ENCODE peak calls at places on chromosomes 11 and 22, in six cellular contexts. P is RWPE2; S is CD8-positive, alpha-beta T cell; O is DND-41; J is epithelial cell of esophagus; L is GM23338. W is an unnamed sample.

GRCh38 chr11:103537904-103538502 is 428.8 kb downstream of the DYNC2H1 start:
- DNase-seq in J (peak), S (no peak), O (no peak), P (no peak), L (peak), W (peak)

GRCh38 chr22:26409705-26410376 is 19.2 kb upstream of the ASPHD2 start:
- DNase-seq in P (no peak), S (no peak), J (no peak), O (no peak), L (no peak), W (no peak)

GRCh38 chr11:971092-971690 is 45.5 kb downstream of the AP2A2 start:
- DNase-seq in O (no peak), P (no peak), J (no peak), L (no peak), S (no peak), W (no peak)

GRCh38 chr11:15038963-15039362 is 34.4 kb upstream of the CALCB start:
- DNase-seq in S (no peak), P (no peak), J (peak), L (peak), O (no peak), W (no peak)

GRCh38 chr11:46846510-46846830 is 390 bp upstream of the CKAP5 start:
- DNase-seq in P (no peak), O (no peak), J (no peak), L (no peak), S (no peak), W (no peak)

GRCh38 chr11:118232659-118233058 is 7.8 kb upstream of the JAML start:
- DNase-seq in S (no peak), P (no peak), L (no peak), J (peak), O (no peak), W (no peak)

GRCh38 chr11:78295991-78296930 is 107.5 kb downstream of the USP35 start:
- DNase-seq in S (no peak), P (no peak), O (peak), J (no peak), L (no peak), W (no peak)

GRCh38 chr11:68974421-68975194 is 6.2 kb downstream of the MRGPRD start:
- DNase-seq in P (no peak), S (no peak), L (peak), J (peak), O (peak), W (no peak)

GRCh38 chr11:75445315-75445953 is 12.4 kb upstream of the KLHL35 start:
- DNase-seq in J (peak), P (no peak), S (peak), L (peak), O (peak), W (peak)

GRCh38 chr22:17057959-17058814 is 26.6 kb upstream of the IL17RA start:
- DNase-seq in P (no peak), L (peak), S (no peak), J (peak), O (peak), W (peak)

GRCh38 chr11:432501-433100 is 9.2 kb downstream of the ANO9 start:
- DNase-seq in L (no peak), J (no peak), P (no peak), S (no peak), O (no peak), W (no peak)

GRCh38 chr22:44802956-44803355 is 50.6 kb downstream of the ARHGAP8 start:
- DNase-seq in O (no peak), P (no peak), L (no peak), S (no peak), J (no peak), W (no peak)

GRCh38 chr22:27801616-27802388 is at the start of gene MN1:
- DNase-seq in O (no peak), L (peak), P (no peak), J (peak), S (no peak), W (peak)

GRCh38 chr11:12269446-12270214 is 107.7 kb upstream of the PARVA start:
- DNase-seq in L (no peak), P (no peak), S (no peak), O (no peak), J (no peak), W (no peak)

GRCh38 chr11:109728056-109728455 is 306.1 kb downstream of the C11orf87 start:
- DNase-seq in O (no peak), J (peak), P (no peak), S (no peak), L (no peak), W (no peak)

GRCh38 chr11:79482800-79483199 is 42.0 kb upstream of the TENM4 start:
- DNase-seq in L (no peak), S (no peak), J (no peak), O (no peak), P (no peak), W (no peak)

GRCh38 chr11:330694-331314 is 10.1 kb upstream of the IFITM3 start:
- DNase-seq in S (no peak), J (no peak), L (no peak), P (no peak), O (peak), W (no peak)

GRCh38 chr11:120295110-120295509 is 30.0 kb upstream of the TLCD5 start:
- DNase-seq in S (no peak), J (peak), P (no peak), L (no peak), O (no peak), W (no peak)

GRCh38 chr11:6458352-6458751 is 15.4 kb downstream of the TRIM3 start:
- DNase-seq in O (no peak), P (no peak), L (no peak), S (no peak), J (no peak), W (no peak)

GRCh38 chr11:15976433-15977045 is 379.8 kb downstream of the SOX6 start:
- DNase-seq in P (no peak), S (no peak), J (peak), L (no peak), O (no peak), W (no peak)

GRCh38 chr11:121523581-121524232 is 70.9 kb upstream of the SORL1-AS1 start:
- DNase-seq in O (no peak), J (no peak), P (no peak), S (no peak), L (no peak), W (no peak)

GRCh38 chr11:94857337-94857736 is 89.2 kb downstream of the AMOTL1 start:
- DNase-seq in P (no peak), O (no peak), S (no peak), L (no peak), J (no peak), W (no peak)

GRCh38 chr22:21098099-21098671 is 52.4 kb downstream of the LRRC74B start:
- DNase-seq in S (no peak), O (no peak), J (no peak), P (no peak), L (peak), W (no peak)

GRCh38 chr11:119844808-119845207 is 115.8 kb upstream of the NECTIN1 start:
- DNase-seq in L (no peak), P (no peak), J (no peak), S (no peak), O (no peak), W (no peak)

GRCh38 chr22:40524392-40525249 is 111.9 kb downstream of the MRTFA start:
- DNase-seq in O (no peak), L (peak), J (peak), S (no peak), P (no peak), W (no peak)

GRCh38 chr11:11157201-11157600 is 195.8 kb downstream of the CSNK2A3 start:
- DNase-seq in O (peak), S (peak), L (peak), J (peak), P (no peak), W (peak)

GRCh38 chr22:38467438-38467903 is 425 bp upstream of the KDELR3 start:
- DNase-seq in L (peak), P (no peak), S (no peak), O (no peak), J (no peak), W (no peak)
- H3K4me3 ChIP-seq in L (peak), P (peak), S (peak), O (no peak), J (peak), W (peak)

GRCh38 chr11:83192846-83193245 is 666 bp upstream of the ANKRD42 start:
- DNase-seq in P (no peak), S (no peak), O (no peak), J (peak), L (no peak), W (no peak)

GRCh38 chr11:83193315-83194283 is at the start of gene ANKRD42:
- DNase-seq in J (peak), P (peak), S (peak), L (peak), O (peak), W (peak)

GRCh38 chr11:83195176-83195531 is 1.6 kb downstream of the ANKRD42 start:
- DNase-seq in P (no peak), O (no peak), S (no peak), L (no peak), J (no peak), W (no peak)

GRCh38 chr11:83195649-83196048 is 2.1 kb downstream of the ANKRD42 start:
- DNase-seq in O (no peak), P (no peak), J (no peak), L (no peak), S (no peak), W (no peak)

GRCh38 chr11:83194284-83195175 is 1.0 kb downstream of the ANKRD42 start:
- DNase-seq in L (peak), J (peak), S (peak), P (peak), O (peak), W (peak)
- TF ChIP-seq CTCF in L (no peak), J (no peak), S (no peak), P (no peak), O (no peak), W (no peak)

DNA sequence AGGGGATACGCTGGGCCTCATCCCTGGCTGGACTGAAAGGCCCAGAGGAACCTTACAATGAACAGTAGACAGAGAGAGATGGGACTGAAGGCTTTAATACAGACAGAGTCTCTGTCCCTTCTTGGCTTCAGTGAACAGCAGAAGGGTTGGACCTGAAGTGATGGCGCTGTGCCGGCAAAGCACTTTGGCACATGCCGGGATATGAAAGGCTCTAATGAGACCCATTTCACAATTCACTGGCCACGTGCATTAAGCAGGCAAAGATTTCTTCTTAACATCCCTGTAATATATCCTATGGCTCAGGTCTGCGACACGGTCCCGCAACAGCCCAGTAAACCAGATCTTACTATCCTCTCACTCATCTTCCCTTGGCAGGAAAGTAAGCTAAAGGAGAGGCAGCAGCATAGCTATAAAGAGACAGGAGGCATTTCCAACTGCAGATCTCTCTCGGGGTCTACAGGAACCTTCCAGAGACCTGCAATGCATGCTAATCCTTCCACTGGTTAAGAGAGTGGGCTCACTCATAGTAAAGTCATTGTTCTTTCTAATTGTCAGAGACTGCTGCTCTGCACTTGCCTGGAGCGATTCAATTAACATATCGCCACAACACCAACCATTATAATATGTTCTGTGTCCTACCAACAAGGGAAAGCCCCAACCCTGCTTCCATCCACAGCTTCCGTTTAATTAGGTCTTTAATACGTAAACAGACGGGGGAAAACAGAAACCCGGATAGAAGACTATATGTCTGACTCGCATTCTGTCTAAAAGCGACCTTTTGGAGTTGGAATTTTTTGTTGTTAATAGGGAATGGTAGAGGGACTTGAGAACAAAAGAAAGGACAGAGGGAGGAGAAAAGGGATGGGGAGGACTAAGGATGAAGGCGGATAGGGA is 1179.0 kb downstream of the LRRC4C start:
- DNase-seq in S (no peak), J (no peak), P (no peak), O (no peak), L (peak), W (peak)
- H3K4me3 ChIP-seq in S (no peak), J (no peak), P (no peak), O (no peak), L (no peak), W (no peak)

GRCh38 chr22:32836286-32836859 is 34.9 kb downstream of the TIMP3 start:
- DNase-seq in L (peak), S (no peak), J (peak), P (no peak), O (peak), W (no peak)
- TF ChIP-seq CTCF in L (peak), S (peak), J (peak), P (peak), O (peak), W (peak)

DNA sequence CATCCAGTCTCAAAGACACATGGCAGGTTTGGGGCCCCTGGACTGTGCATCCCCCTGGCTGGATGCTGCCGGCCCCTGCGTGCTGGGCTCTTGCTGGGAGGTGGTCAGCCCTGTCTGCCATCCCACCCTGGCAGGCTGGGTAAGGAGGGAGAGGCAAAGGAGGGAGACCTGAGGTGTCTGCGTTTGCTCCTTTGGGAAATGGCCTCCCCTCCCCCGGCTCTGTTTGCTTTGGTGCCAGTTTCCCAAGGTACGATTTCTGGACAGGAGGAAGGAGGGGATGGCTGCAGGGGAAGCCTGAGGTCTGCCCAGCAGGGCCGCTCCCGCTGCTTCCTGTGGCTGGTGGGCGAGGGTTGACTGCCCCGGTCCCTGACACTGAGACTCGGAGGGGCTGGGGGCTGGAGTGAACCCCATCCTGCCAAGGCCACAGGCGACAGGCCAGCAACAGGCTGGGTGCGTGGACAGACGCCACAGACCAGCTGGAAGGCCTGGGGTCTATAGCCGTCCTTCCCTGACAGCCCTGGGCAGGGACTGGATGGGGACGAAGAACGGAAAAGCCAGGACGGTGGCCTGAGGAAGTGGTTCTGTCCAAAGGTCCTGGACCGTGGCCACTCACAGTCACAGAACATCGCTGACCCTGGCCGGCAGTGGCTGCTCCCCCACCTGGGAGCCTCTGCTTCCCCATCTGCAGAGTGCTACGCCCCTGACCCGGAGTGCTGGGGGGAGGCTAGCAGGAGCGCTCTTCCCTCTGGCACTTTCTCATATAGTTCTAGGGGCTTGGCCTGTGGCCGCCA is 38.0 kb downstream of the OSBPL5 start:
- DNase-seq in S (no peak), P (peak), J (no peak), L (no peak), O (no peak), W (no peak)
- H3K4me3 ChIP-seq in S (no peak), P (no peak), J (no peak), L (no peak), O (no peak), W (no peak)

GRCh38 chr11:84780689-84781293 is 846.4 kb downstream of the DLG2 start:
- DNase-seq in P (no peak), S (no peak), L (peak), J (peak), O (no peak), W (peak)
- TF ChIP-seq CTCF in P (peak), S (no peak), L (peak), J (peak), O (peak), W (peak)

GRCh38 chr22:37148742-37149665 is 712 bp downstream of the IL2RB start:
- DNase-seq in J (no peak), P (no peak), S (no peak), O (no peak), L (no peak), W (no peak)
- H3K4me3 ChIP-seq in J (no peak), P (no peak), S (peak), O (peak), L (no peak), W (no peak)

GRCh38 chr11:8213390-8213789 is 44.6 kb upstream of the RIC3 start:
- DNase-seq in P (no peak), O (no peak), J (no peak), L (no peak), S (no peak), W (no peak)

GRCh38 chr11:8205566-8205965 is 36.7 kb upstream of the RIC3 start:
- DNase-seq in S (no peak), O (no peak), P (no peak), L (no peak), J (no peak), W (no peak)

GRCh38 chr11:8206251-8207079 is 37.6 kb upstream of the RIC3 start:
- DNase-seq in J (no peak), P (no peak), L (peak), S (no peak), O (no peak), W (no peak)

GRCh38 chr11:8207080-8208000 is 38.5 kb upstream of the RIC3 start:
- DNase-seq in S (no peak), J (no peak), O (no peak), L (no peak), P (no peak), W (no peak)

DNA sequence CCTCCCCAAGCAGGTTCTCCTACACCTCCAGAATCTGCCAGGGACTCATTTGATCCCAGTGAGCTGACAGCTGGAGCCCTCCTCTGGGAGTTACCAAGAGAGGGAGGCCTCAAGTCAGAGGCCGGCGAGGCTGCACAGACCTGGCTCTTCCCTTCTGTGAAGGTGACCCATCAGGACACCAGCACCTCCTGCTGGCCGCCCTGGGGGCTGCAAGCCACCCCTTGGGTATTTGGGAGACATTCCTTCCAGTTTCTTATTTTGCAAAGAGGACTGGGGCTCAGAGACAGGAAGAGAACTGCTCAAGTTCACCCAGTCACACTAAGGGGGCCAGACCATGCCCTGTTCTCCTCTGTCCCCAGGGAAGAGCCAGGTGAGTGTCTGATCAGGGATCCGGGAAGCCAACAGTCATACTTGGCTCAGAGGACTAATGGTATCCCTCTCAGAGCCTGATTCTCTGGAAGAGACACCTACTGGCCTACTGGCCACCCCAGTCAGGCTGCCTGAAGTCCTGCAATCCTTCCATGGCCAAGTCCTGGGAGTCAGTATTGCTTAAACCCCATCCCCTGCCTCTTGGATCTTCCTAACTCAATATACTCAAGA is 40.5 kb upstream of the RIC3 start:
- DNase-seq in O (peak), P (no peak), S (no peak), L (peak), J (no peak), W (no peak)
- TF ChIP-seq CTCF in O (peak), P (no peak), S (no peak), L (peak), J (peak), W (peak)

GRCh38 chr11:67483901-67484665 is 1.3 kb downstream of the AIP start:
- DNase-seq in P (no peak), O (peak), J (no peak), L (no peak), S (no peak), W (no peak)

GRCh38 chr11:67482736-67483497 is at the start of gene AIP:
- DNase-seq in S (peak), J (peak), P (peak), O (peak), L (peak), W (peak)

GRCh38 chr11:67483498-67483798 is 622 bp downstream of the AIP start:
- DNase-seq in J (no peak), P (no peak), O (no peak), L (no peak), S (no peak), W (no peak)

GRCh38 chr11:67484847-67485311 is 2.1 kb downstream of the AIP start:
- DNase-seq in P (no peak), O (peak), S (no peak), J (no peak), L (no peak), W (no peak)

GRCh38 chr11:67482275-67482735 is 521 bp upstream of the AIP start:
- DNase-seq in J (no peak), S (no peak), O (peak), L (no peak), P (no peak), W (no peak)
- H3K4me3 ChIP-seq in J (peak), S (peak), O (peak), L (peak), P (peak), W (peak)

GRCh38 chr22:24155597-24156145 is 25.6 kb upstream of the SUSD2 start:
- DNase-seq in L (peak), O (peak), S (peak), J (peak), P (no peak), W (peak)
- TF ChIP-seq CTCF in L (peak), O (peak), S (peak), J (no peak), P (peak), W (peak)